ENCODE peak calls at places on chromosomes 6 and 20, in seven cellular contexts. F, K, Q, X, E, M and J are unnamed samples.

GRCh38 chr6:141451508-141452353 is 681.0 kb upstream of the GJE1 start:
- DNase-seq in F (peak), K (no peak), Q (no peak), X (no peak), E (no peak), M (no peak), J (peak)

GRCh38 chr6:130366011-130366963 is at the start of gene TMEM200A:
- DNase-seq in F (peak), K (no peak), Q (peak), X (no peak), E (peak), M (peak), J (peak)

GRCh38 chr6:166473886-166474596 is 91.3 kb upstream of the MPC1 start:
- DNase-seq in F (no peak), K (no peak), Q (no peak), X (no peak), E (no peak), M (no peak), J (no peak)

GRCh38 chr6:4280721-4281120 is 145.3 kb upstream of the ECI2 start:
- DNase-seq in F (peak), K (no peak), Q (no peak), X (no peak), E (no peak), M (no peak), J (peak)

GRCh38 chr6:139262519-139263300 is 29.1 kb downstream of the TXLNB start:
- DNase-seq in F (no peak), K (peak), Q (no peak), X (no peak), E (no peak), M (no peak), J (no peak)

GRCh38 chr20:56808732-56809131 is 179.6 kb downstream of the TFAP2C start:
- DNase-seq in F (no peak), K (no peak), Q (no peak), X (no peak), E (no peak), M (peak), J (no peak)

GRCh38 chr6:6179858-6180257 is 140.6 kb downstream of the F13A1 start:
- DNase-seq in F (no peak), K (no peak), Q (no peak), X (no peak), E (no peak), M (no peak), J (no peak)

GRCh38 chr6:116410945-116411623 is 40.3 kb downstream of the DSE start:
- DNase-seq in F (peak), K (no peak), Q (no peak), X (no peak), E (no peak), M (no peak), J (no peak)

GRCh38 chr6:128743974-128744765 is 138.8 kb upstream of the LAMA2 start:
- DNase-seq in F (no peak), K (no peak), Q (no peak), X (no peak), E (no peak), M (no peak), J (no peak)

GRCh38 chr6:139515511-139515910 is 141.1 kb upstream of the CITED2 start:
- DNase-seq in F (no peak), K (no peak), Q (no peak), X (no peak), E (no peak), M (no peak), J (no peak)

GRCh38 chr6:108207013-108207412 is 41.2 kb downstream of the NR2E1 start:
- DNase-seq in F (no peak), K (no peak), Q (no peak), X (no peak), E (no peak), M (no peak), J (no peak)

GRCh38 chr6:119077643-119078448 is 618 bp downstream of the FAM184A start:
- DNase-seq in F (peak), K (peak), Q (peak), X (no peak), E (peak), M (peak), J (peak)

GRCh38 chr6:144140859-144141258 is 9.5 kb upstream of the STX11 start:
- DNase-seq in F (no peak), K (no peak), Q (no peak), X (no peak), E (no peak), M (no peak), J (no peak)

GRCh38 chr20:23776067-23776771 is 25.5 kb upstream of the CST1 start:
- DNase-seq in F (no peak), K (no peak), Q (no peak), X (no peak), E (no peak), M (no peak), J (no peak)

GRCh38 chr6:137166247-137167098 is 7.0 kb downstream of the IL22RA2 start:
- DNase-seq in F (no peak), K (no peak), Q (no peak), X (peak), E (no peak), M (no peak), J (no peak)

GRCh38 chr6:7749493-7749892 is 23.6 kb downstream of the BMP6 start:
- DNase-seq in F (no peak), K (no peak), Q (no peak), X (no peak), E (no peak), M (no peak), J (no peak)

GRCh38 chr6:88376759-88377387 is 210.7 kb upstream of the CNR1 start:
- DNase-seq in F (peak), K (no peak), Q (no peak), X (no peak), E (no peak), M (no peak), J (no peak)

GRCh38 chr6:1608976-1609661 is 596 bp upstream of the FOXC1 start:
- DNase-seq in F (peak), K (no peak), Q (no peak), X (no peak), E (no peak), M (no peak), J (peak)

GRCh38 chr20:58618694-58619540 is 32.2 kb upstream of the STX16 start:
- DNase-seq in F (peak), K (no peak), Q (no peak), X (no peak), E (no peak), M (no peak), J (no peak)

GRCh38 chr20:45470262-45470931 is 844 bp downstream of the WFDC2 start:
- DNase-seq in F (peak), K (no peak), Q (peak), X (no peak), E (no peak), M (peak), J (peak)

GRCh38 chr20:45798935-45799642 is 7.3 kb downstream of the DNTTIP1 start:
- DNase-seq in F (peak), K (peak), Q (peak), X (peak), E (peak), M (peak), J (peak)

GRCh38 chr20:56515657-56516381 is 8.7 kb upstream of the FAM209A start:
- DNase-seq in F (peak), K (no peak), Q (no peak), X (no peak), E (no peak), M (no peak), J (no peak)

GRCh38 chr20:59902470-59902869 is 31.0 kb downstream of the SYCP2 start:
- DNase-seq in F (no peak), K (no peak), Q (no peak), X (no peak), E (no peak), M (no peak), J (no peak)

GRCh38 chr6:33935439-33936080 is 131.8 kb upstream of the MLN start:
- DNase-seq in F (no peak), K (no peak), Q (no peak), X (no peak), E (no peak), M (no peak), J (no peak)

GRCh38 chr20:46894971-46895905 is 595 bp downstream of the EYA2 start:
- DNase-seq in F (peak), K (no peak), Q (no peak), X (no peak), E (no peak), M (peak), J (peak)

GRCh38 chr6:104943781-104944180 is 13.1 kb upstream of the LIN28B start:
- DNase-seq in F (peak), K (no peak), Q (no peak), X (no peak), E (no peak), M (no peak), J (peak)

GRCh38 chr20:34558320-34559202 is at the start of gene MAP1LC3A:
- DNase-seq in F (peak), K (peak), Q (peak), X (peak), E (peak), M (peak), J (peak)

GRCh38 chr6:36120979-36121706 is 9.2 kb upstream of the MAPK13 start:
- DNase-seq in F (peak), K (peak), Q (no peak), X (peak), E (no peak), M (peak), J (peak)

GRCh38 chr6:112235956-112236355 is 18.4 kb downstream of the LAMA4 start:
- DNase-seq in F (peak), K (no peak), Q (no peak), X (peak), E (no peak), M (no peak), J (no peak)

GRCh38 chr6:32153252-32153834 is 598 bp upstream of the PPT2 start:
- DNase-seq in F (peak), K (no peak), Q (peak), X (no peak), E (no peak), M (no peak), J (no peak)

GRCh38 chr6:24766685-24767462 is 7.9 kb upstream of the GMNN start:
- DNase-seq in F (peak), K (peak), Q (no peak), X (no peak), E (no peak), M (no peak), J (no peak)

GRCh38 chr6:3165631-3166534 is 8.5 kb upstream of the TUBB2A start:
- DNase-seq in F (peak), K (no peak), Q (no peak), X (no peak), E (peak), M (no peak), J (no peak)

GRCh38 chr6:3162565-3163247 is 5.4 kb upstream of the TUBB2A start:
- DNase-seq in F (peak), K (peak), Q (peak), X (peak), E (no peak), M (peak), J (peak)

GRCh38 chr6:3164388-3164787 is 7.0 kb upstream of the TUBB2A start:
- DNase-seq in F (no peak), K (no peak), Q (no peak), X (no peak), E (no peak), M (no peak), J (no peak)

GRCh38 chr6:3162067-3162497 is 4.7 kb upstream of the TUBB2A start:
- DNase-seq in F (no peak), K (no peak), Q (no peak), X (no peak), E (no peak), M (no peak), J (no peak)

GRCh38 chr6:3163248-3163594 is 5.9 kb upstream of the TUBB2A start:
- DNase-seq in F (peak), K (no peak), Q (no peak), X (peak), E (no peak), M (no peak), J (no peak)
- H3K4me3 ChIP-seq in F (peak), K (no peak), Q (peak), X (peak), E (peak), M (peak), J (peak)

GRCh38 chr6:15266423-15266996 is 20.6 kb downstream of the JARID2 start:
- DNase-seq in F (no peak), K (no peak), Q (no peak), X (peak), E (no peak), M (no peak), J (no peak)
- H3K4me3 ChIP-seq in F (no peak), K (no peak), Q (no peak), X (no peak), E (peak), M (no peak), J (no peak)

GRCh38 chr20:3925899-3926638 is 36.9 kb downstream of the PANK2 start:
- DNase-seq in F (no peak), K (no peak), Q (no peak), X (peak), E (no peak), M (no peak), J (no peak)
- H3K4me3 ChIP-seq in F (no peak), K (no peak), Q (no peak), X (no peak), E (no peak), M (no peak), J (no peak)

DNA sequence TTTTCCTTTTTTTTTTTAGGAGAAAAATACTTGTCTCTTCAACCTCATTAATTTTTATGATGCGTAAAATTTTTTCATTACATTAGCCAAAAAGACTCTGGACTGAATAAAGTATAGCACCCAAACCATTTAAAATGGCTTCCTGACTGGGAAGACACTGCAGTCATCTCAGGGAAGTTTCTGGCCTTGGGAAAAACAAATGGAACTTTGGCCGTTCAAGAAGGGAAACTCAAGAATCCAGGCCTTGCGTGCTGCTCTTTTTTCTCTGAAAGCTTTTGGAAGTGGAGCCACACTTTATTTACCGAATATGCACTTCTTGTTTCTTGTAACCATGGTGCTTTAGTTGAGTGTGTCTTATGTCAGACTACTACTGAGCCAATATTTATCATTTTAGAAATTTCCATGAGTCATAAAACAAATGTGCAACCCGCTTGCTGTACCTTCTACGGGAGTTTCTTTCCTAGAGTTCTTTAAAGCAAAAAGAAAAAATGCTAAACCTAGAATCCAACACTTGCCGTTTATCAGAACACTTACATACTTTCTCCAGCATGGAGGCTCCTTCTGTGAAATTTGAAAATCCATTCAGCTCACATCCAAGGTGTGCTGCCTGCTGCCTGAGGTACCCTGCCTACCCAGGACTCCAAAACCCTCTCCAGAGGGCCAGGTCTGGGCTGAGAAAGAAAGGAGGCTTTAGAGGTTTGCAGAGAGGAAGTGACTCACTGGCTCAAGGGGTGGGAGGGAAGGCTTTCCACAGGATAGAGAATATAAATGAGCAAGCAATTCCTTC is 11.5 kb upstream of the DSTN start:
- DNase-seq in F (peak), K (no peak), Q (peak), X (peak), E (no peak), M (peak), J (peak)
- H3K4me3 ChIP-seq in F (peak), K (no peak), Q (no peak), X (no peak), E (no peak), M (no peak), J (peak)

GRCh38 chr6:73719041-73719440 is 23.0 kb downstream of the CD109 start:
- DNase-seq in F (no peak), K (no peak), Q (no peak), X (no peak), E (no peak), M (no peak), J (no peak)
- H3K4me3 ChIP-seq in F (no peak), K (no peak), Q (no peak), X (no peak), E (no peak), M (no peak), J (no peak)

GRCh38 chr6:155120034-155120433 is 124.9 kb downstream of the TIAM2 start:
- DNase-seq in F (no peak), K (no peak), Q (no peak), X (no peak), E (peak), M (no peak), J (peak)
- H3K4me3 ChIP-seq in F (no peak), K (no peak), Q (no peak), X (no peak), E (peak), M (no peak), J (no peak)

GRCh38 chr6:42407379-42407778 is 44.3 kb downstream of the TRERF1 start:
- DNase-seq in F (peak), K (no peak), Q (no peak), X (no peak), E (no peak), M (no peak), J (peak)

GRCh38 chr6:42404494-42404893 is 47.2 kb downstream of the TRERF1 start:
- DNase-seq in F (peak), K (no peak), Q (peak), X (no peak), E (peak), M (peak), J (peak)

GRCh38 chr6:42405025-42405424 is 46.7 kb downstream of the TRERF1 start:
- DNase-seq in F (peak), K (no peak), Q (no peak), X (no peak), E (no peak), M (no peak), J (no peak)

GRCh38 chr6:42403831-42404230 is 47.9 kb downstream of the TRERF1 start:
- DNase-seq in F (no peak), K (no peak), Q (no peak), X (no peak), E (no peak), M (no peak), J (no peak)

GRCh38 chr6:42406296-42407280 is 45.1 kb downstream of the TRERF1 start:
- DNase-seq in F (peak), K (no peak), Q (no peak), X (no peak), E (no peak), M (no peak), J (no peak)
- H3K4me3 ChIP-seq in F (peak), K (no peak), Q (no peak), X (no peak), E (no peak), M (no peak), J (no peak)

GRCh38 chr20:62518911-62519310 is 43.1 kb upstream of the GATA5 start:
- DNase-seq in F (no peak), K (no peak), Q (no peak), X (no peak), E (no peak), M (no peak), J (no peak)
- H3K4me3 ChIP-seq in F (no peak), K (no peak), Q (no peak), X (no peak), E (no peak), M (no peak), J (no peak)

GRCh38 chr20:63829943-63830820 is 882 bp downstream of the ZBTB46 start:
- DNase-seq in F (no peak), K (no peak), Q (no peak), X (no peak), E (no peak), M (no peak), J (peak)

GRCh38 chr20:63830821-63831593 is at the start of gene ZBTB46:
- DNase-seq in F (no peak), K (no peak), Q (peak), X (no peak), E (no peak), M (peak), J (peak)

GRCh38 chr20:63828951-63829350 is 2.1 kb downstream of the ZBTB46 start:
- DNase-seq in F (no peak), K (no peak), Q (no peak), X (no peak), E (no peak), M (no peak), J (no peak)

GRCh38 chr20:63828545-63828944 is 2.5 kb downstream of the ZBTB46 start:
- DNase-seq in F (no peak), K (no peak), Q (no peak), X (no peak), E (no peak), M (no peak), J (no peak)

GRCh38 chr20:63829598-63829942 is 1.5 kb downstream of the ZBTB46 start:
- DNase-seq in F (no peak), K (no peak), Q (no peak), X (no peak), E (no peak), M (no peak), J (no peak)
- H3K4me3 ChIP-seq in F (peak), K (no peak), Q (peak), X (no peak), E (peak), M (peak), J (peak)

GRCh38 chr20:17669306-17669931 is 12.6 kb downstream of the RRBP1 start:
- DNase-seq in F (no peak), K (no peak), Q (no peak), X (no peak), E (no peak), M (no peak), J (no peak)
- H3K4me3 ChIP-seq in F (no peak), K (no peak), Q (no peak), X (no peak), E (no peak), M (no peak), J (no peak)